ENCODE peak calls at places on chromosomes 4 and X, in five cellular contexts. B is GM23338, S is SK-N-SH, P is HCT116, E is K562. Z is an unnamed sample.

GRCh38 chr4:134126955-134127354 is 74.6 kb downstream of the PABPC4L start:
- DNase-seq in B (no peak), P (no peak), S (no peak), E (no peak), Z (no peak)

GRCh38 chrX:132615396-132616131 is 126.7 kb upstream of the MBNL3 start:
- DNase-seq in S (no peak), P (peak), E (peak), B (peak), Z (no peak)

GRCh38 chrX:153442463-153442862 is 3.4 kb downstream of the TREX2 start:
- DNase-seq in P (no peak), B (no peak), E (no peak), S (no peak), Z (no peak)

GRCh38 chr4:56460085-56460484 is 7.3 kb upstream of the SRP72 start:
- DNase-seq in S (no peak), P (no peak), B (no peak), E (no peak), Z (no peak)

GRCh38 chr4:6920174-6920573 is 10.5 kb downstream of the TBC1D14 start:
- DNase-seq in P (no peak), E (no peak), B (no peak), S (no peak), Z (no peak)

GRCh38 chr4:136025540-136025939 is 1506.8 kb downstream of the PCDH18 start:
- DNase-seq in E (no peak), P (no peak), B (peak), S (no peak), Z (no peak)

GRCh38 chr4:123746981-123747380 is 350.4 kb downstream of the SPRY1 start:
- DNase-seq in E (no peak), S (no peak), P (no peak), B (peak), Z (no peak)

GRCh38 chr4:125780159-125780558 is 465.4 kb downstream of the FAT4 start:
- DNase-seq in B (no peak), E (no peak), S (no peak), P (no peak), Z (no peak)

GRCh38 chrX:40570346-40571093 is 10.2 kb upstream of the ATP6AP2 start:
- DNase-seq in S (no peak), B (peak), P (no peak), E (no peak), Z (no peak)

GRCh38 chr4:156901871-156902270 is 69.7 kb downstream of the PDGFC start:
- DNase-seq in B (no peak), E (no peak), S (no peak), P (no peak), Z (no peak)

GRCh38 chrX:136627381-136627780 is 20.6 kb upstream of the CD40LG start:
- DNase-seq in B (no peak), E (no peak), S (no peak), P (no peak), Z (no peak)

DNA sequence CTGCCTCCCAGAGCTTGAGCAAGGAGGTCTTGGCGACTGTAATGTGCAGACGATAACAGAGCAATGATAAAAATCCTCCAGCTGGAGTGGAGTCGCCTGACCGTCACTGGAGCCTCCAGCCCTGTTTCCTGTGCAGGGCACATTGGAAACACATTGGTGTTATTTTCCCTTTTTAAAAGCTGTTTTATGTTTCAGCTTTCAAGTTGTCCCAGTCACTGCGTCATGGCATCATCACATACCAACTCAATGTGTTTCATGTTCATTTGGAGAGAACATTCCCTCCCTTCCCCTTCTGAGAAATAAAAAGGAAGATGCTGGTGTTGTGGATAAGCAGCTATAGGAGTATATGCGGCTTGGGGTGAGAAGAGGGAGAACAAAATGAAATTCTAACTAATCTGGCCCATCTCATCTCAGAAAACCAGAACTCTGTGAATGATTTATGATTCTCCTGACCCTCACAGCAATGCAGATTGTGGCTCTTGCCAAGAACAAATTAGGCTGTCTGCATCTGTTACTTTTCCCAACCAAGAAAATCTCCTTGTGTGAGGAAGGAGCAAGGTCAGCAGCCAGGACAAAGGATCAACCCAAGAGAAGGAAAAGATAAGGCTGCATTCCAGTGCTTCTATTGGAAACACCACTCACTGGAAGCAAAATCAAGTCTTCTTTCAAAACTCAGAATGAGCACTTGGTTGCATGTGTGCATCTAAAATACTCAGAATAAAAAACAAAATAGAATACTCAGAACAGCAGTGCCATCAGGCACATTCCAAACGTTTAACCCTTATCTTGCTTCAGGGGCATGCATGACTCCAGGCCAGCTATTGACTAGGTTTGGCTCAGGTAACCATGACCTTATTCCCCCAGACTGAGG is 134.4 kb downstream of the RASL11B start:
- DNase-seq in B (no peak), E (no peak), S (peak), P (no peak), Z (no peak)
- TF ChIP-seq POLR2AphosphoS5 in B (no peak), E (no peak), S (peak), P (no peak), Z (no peak)

DNA sequence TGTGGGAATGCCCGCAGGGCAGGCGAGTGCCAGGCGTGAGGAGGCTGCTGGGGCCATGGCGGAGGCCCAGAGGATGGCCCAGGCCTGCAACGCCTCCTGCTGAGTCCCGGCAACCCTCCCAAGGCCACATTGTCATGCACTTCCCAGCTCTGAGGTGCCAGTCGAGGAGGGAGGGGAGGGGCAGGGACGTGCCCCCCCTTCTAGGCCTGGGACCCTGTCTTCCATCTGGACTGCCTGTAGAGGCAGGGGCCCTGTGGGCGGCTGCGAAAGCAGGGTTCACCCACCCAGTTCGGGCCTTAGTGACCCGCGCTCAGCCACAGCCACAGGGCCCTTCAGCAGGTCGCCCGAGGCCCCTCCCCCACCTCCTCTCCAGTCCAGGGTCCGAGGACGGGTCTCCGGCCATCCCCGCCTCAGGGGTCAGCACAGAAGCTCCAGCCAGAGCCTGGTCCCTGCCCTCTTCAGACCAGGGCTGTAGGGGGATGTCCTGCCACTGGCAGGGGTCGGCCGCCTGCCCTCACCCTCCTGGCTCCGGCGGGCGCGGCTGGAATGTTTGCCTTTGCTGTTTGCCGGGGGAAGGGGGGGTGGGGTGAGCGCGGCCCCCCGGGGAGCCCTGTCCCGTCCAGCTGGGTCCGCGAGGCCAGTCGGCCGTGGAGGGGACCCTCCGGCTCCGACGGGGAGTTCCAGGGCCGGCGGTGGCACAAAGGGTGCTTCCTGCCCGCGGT is 26.6 kb upstream of the FGFR3 start:
- DNase-seq in E (peak), S (peak), P (no peak), B (peak), Z (no peak)
- TF ChIP-seq POLR2AphosphoS5 in E (no peak), S (no peak), P (no peak), B (no peak), Z (no peak)

DNA sequence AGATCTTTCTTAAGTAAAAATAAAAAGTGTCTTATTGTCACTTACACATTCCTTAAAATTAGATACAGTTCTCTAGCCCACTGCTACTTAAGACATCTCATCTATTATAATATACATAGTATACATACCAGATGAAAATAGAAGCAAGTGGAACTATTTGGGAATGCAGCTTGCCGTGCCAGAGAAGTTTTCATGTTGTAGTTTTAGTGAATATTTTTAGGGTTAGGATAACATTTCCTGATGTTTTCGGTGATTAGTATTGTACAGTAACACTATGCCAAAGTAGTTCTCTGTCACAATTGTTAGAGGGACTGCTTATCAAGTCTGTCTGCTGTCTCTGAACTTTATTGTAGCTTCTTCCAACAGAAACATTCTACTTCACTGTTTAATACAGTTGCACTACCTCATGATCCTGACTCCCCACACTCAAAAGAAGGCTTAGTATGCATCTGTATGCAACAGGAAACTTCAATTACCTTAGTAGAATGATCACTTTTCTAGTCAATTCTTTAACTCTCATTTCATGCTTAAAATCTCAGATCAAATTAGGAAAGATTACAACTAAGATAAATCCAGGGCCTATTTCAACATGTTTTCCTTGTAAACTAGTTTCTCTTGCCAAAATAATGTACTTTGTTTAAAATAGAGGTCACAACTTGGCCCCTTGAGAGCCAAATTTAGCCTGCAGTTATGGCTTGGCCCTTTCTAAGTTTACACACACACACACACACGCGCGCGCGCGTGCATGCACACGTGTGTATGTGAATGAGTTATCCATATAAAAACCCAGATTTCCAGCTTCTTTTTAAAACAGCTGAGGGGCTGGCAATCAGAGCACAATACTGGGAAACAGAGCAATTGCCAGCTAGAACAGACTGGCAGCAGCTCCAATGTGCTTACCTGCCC is 42.3 kb upstream of the SRPX start:
- DNase-seq in S (no peak), E (no peak), B (no peak), P (no peak), Z (no peak)
- TF ChIP-seq POLR2AphosphoS5 in S (no peak), E (no peak), B (no peak), P (no peak), Z (no peak)

DNA sequence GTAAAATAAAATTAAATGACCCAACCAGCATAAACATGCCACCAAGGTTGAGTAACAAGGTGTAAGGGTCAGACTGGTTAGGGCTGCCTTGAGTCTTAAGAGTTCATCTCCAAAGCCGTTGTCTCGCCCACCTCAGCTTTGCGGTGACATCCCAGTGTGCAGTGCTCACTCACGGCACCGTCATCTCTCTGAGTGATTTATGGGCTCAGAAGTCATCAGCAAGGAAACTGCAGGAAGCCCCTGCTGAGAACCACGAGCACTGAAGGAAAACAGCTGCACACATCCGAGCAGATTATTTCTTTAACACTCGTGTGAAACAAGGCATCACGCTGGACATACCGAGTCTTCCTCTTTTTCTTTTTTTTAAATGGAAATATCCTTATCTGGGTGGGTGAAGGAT is 411.1 kb downstream of the TRIML1 start:
- DNase-seq in S (no peak), B (no peak), P (no peak), E (no peak), Z (no peak)
- TF ChIP-seq POLR2AphosphoS5 in S (no peak), B (no peak), P (no peak), E (no peak), Z (no peak)

GRCh38 chr4:8274772-8275241 is 5.3 kb downstream of the HTRA3 start:
- DNase-seq in S (peak), E (no peak), P (no peak), B (no peak), Z (no peak)
- TF ChIP-seq POLR2AphosphoS5 in S (no peak), E (no peak), P (no peak), B (no peak), Z (no peak)

GRCh38 chr4:73704314-73705055 is 35.9 kb upstream of the CXCL8 start:
- DNase-seq in S (no peak), B (peak), P (peak), E (peak), Z (no peak)
- TF ChIP-seq POLR2AphosphoS5 in S (peak), B (no peak), P (peak), E (peak), Z (no peak)

GRCh38 chr4:176549161-176549865 is 229.5 kb downstream of the SPCS3 start:
- DNase-seq in B (no peak), P (no peak), E (no peak), S (no peak), Z (no peak)
- TF ChIP-seq POLR2AphosphoS5 in B (no peak), P (no peak), E (no peak), S (no peak), Z (no peak)

Z was measured in GM12892.